ENCODE peak calls at places on chromosomes 2 and 18, in four cellular contexts. M is GM23248; K is caudate nucleus; O is CD4-positive, alpha-beta T cell. X is an unnamed sample.

GRCh38 chr2:152402780-152403388 is 67.9 kb downstream of the FMNL2 start:
- DNase-seq in M (no peak), K (no peak), O (no peak), X (no peak)

GRCh38 chr2:44802409-44803099 is 138.9 kb upstream of the SIX3 start:
- DNase-seq in M (no peak), K (no peak), O (no peak), X (no peak)

GRCh38 chr2:237574894-237575868 is 8.8 kb downstream of the PRLH start:
- DNase-seq in M (no peak), K (no peak), O (no peak), X (no peak)

GRCh38 chr2:25920326-25920725 is 42.0 kb upstream of the ASXL2 start:
- DNase-seq in M (peak), K (no peak), O (no peak), X (no peak)

GRCh38 chr2:198702796-198703195 is 754.9 kb downstream of the SATB2 start:
- DNase-seq in M (no peak), K (no peak), O (no peak), X (no peak)

GRCh38 chr18:23059541-23060465 is 75.5 kb upstream of the CABLES1 start:
- DNase-seq in M (peak), K (no peak), O (no peak), X (no peak)

GRCh38 chr2:157247068-157247407 is 10.5 kb upstream of the GALNT5 start:
- DNase-seq in M (no peak), K (no peak), O (no peak), X (no peak)

GRCh38 chr2:7111626-7112025 is 194.4 kb downstream of the RNF144A start:
- DNase-seq in M (peak), K (no peak), O (no peak), X (no peak)

GRCh38 chr2:45311559-45311958 is 299.5 kb downstream of the SRBD1 start:
- DNase-seq in M (no peak), K (no peak), O (no peak), X (no peak)

GRCh38 chr2:235143789-235144188 is 192.0 kb downstream of the SH3BP4 start:
- DNase-seq in M (no peak), K (no peak), O (no peak), X (no peak)

GRCh38 chr2:226796840-226797288 is 2.8 kb downstream of the IRS1 start:
- DNase-seq in M (peak), K (no peak), O (no peak), X (peak)

GRCh38 chr2:205633994-205634393 is 48.3 kb upstream of the NRP2 start:
- DNase-seq in M (peak), K (no peak), O (no peak), X (no peak)

GRCh38 chr2:95309599-95309998 is 12.5 kb downstream of the KCNIP3 start:
- DNase-seq in M (peak), K (no peak), O (no peak), X (no peak)

GRCh38 chr2:95308426-95308990 is 11.4 kb downstream of the KCNIP3 start:
- DNase-seq in M (no peak), K (no peak), O (no peak), X (no peak)

GRCh38 chr2:95310651-95311050 is 13.5 kb downstream of the KCNIP3 start:
- DNase-seq in M (peak), K (no peak), O (no peak), X (no peak)

GRCh38 chr2:95311821-95312542 is 14.8 kb downstream of the KCNIP3 start:
- DNase-seq in M (no peak), K (no peak), O (no peak), X (no peak)

GRCh38 chr2:95310211-95310610 is 13.1 kb downstream of the KCNIP3 start:
- DNase-seq in M (no peak), K (no peak), O (no peak), X (no peak)
- H3K27ac ChIP-seq in M (no peak), K (no peak), O (no peak), X (peak)

GRCh38 chr2:209688388-209688787 is 83.2 kb upstream of the UNC80 start:
- DNase-seq in M (peak), K (no peak), O (no peak), X (no peak)
- H3K27ac ChIP-seq in M (no peak), K (no peak), O (no peak), X (no peak)

DNA sequence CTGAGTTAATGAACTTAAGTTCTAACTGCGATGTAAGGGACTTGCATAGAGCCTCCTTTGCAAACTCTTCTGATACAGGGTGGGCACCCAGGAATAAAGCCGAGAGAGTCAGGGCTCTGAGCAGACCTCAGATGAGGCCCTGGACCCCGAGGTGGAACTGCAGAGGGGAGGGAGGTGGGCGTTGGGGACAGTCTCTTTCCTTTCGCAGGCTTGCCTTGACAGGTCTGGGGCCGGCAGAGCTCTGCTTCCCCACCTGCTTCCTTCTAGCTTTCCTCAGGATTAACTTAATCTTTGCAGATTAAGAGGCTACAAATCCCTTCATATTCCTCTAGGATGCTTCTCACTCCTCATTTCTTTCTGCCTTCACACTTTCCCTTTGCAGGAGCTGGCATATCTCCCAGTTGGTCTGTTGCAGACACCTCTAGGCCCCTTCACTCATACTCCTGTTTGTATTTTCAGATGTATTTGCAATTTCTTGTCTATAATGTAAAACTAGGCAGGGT is 70.7 kb downstream of the MTCL1 start:
- DNase-seq in M (no peak), K (no peak), O (no peak), X (no peak)
- H3K27ac ChIP-seq in M (no peak), K (no peak), O (no peak), X (no peak)

GRCh38 chr2:221524158-221524557 is 47.9 kb downstream of the EPHA4 start:
- DNase-seq in M (no peak), K (no peak), O (no peak), X (no peak)

GRCh38 chr2:221517362-221518121 is 54.6 kb downstream of the EPHA4 start:
- DNase-seq in M (peak), K (no peak), O (peak), X (no peak)

GRCh38 chr2:221518201-221518936 is 53.7 kb downstream of the EPHA4 start:
- DNase-seq in M (peak), K (no peak), O (peak), X (no peak)

GRCh38 chr2:221518937-221519635 is 53.0 kb downstream of the EPHA4 start:
- DNase-seq in M (peak), K (no peak), O (no peak), X (no peak)

DNA sequence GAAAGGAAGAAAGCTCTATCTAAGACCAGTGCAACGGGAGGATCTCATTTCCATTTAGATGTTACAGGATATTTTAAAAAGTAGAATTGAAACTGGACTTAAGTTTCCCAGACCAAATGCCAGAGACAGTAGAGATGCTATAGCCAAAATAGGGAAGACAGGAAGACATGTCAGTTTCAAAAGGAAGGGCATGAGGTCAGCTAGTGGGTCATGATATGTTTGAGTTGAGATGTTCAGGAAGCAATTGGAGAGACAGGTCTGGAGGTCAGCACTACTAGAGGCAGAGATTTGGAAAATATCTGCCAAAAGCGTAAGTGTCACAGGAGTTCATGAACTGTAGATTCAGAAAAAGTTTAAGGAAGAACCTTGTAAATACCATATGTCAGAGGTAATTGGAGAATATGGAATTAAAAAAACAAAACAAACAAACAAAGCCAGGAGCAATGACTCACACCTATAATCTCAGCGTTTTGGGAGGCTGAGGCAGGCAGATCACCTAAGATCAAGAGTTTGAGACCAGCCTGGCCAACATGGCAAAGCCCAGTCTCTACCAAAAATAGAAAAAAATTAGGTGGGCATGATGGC is 50.8 kb downstream of the EPHA4 start:
- DNase-seq in M (no peak), K (no peak), O (no peak), X (no peak)
- H3K27ac ChIP-seq in M (no peak), K (no peak), O (no peak), X (no peak)

GRCh38 chr2:240672701-240673190 is 9.9 kb downstream of the AQP12B start:
- DNase-seq in M (no peak), K (no peak), O (no peak), X (no peak)

GRCh38 chr2:240670950-240671349 is 11.7 kb downstream of the AQP12B start:
- DNase-seq in M (no peak), K (no peak), O (no peak), X (no peak)

GRCh38 chr2:240670402-240670801 is 12.3 kb downstream of the AQP12B start:
- DNase-seq in M (no peak), K (no peak), O (no peak), X (no peak)

DNA sequence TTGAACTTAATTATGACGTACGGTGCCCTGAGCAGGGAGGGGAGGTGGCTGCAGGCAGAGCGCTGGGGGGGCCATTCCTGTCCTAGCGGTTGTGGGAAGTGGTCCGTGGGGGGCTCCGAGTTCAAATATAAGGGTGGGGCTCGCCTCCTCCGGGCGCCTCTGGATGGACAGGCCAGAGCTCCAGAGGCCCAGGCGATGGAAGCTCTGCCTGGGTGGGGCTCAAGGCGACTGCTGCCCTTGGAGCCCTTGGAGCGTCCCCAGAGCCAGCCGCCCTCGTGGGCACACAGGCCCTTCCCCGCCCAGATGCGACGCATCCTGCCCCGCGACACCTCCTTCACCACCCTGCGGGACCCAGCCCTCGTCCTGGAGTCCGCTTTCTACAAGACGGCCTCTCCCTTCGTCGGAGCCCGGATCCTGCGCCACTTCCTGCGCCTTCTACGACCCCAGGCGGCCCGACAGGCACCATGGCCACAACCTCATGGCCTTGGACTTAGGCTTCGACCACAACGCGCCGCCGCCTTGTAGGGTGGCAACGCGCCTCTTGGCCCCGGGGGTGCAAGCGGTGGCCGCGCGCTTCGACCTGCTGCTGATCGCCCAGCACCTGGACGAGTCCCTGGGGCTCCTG is 10.5 kb downstream of the AQP12B start:
- DNase-seq in M (no peak), K (no peak), O (no peak), X (no peak)
- H3K27ac ChIP-seq in M (no peak), K (no peak), O (no peak), X (no peak)

GRCh38 chr18:57833441-57834101 is 30.5 kb upstream of the ATP8B1 start:
- DNase-seq in M (peak), K (no peak), O (no peak), X (no peak)
- H3K27ac ChIP-seq in M (no peak), K (no peak), O (no peak), X (no peak)

DNA sequence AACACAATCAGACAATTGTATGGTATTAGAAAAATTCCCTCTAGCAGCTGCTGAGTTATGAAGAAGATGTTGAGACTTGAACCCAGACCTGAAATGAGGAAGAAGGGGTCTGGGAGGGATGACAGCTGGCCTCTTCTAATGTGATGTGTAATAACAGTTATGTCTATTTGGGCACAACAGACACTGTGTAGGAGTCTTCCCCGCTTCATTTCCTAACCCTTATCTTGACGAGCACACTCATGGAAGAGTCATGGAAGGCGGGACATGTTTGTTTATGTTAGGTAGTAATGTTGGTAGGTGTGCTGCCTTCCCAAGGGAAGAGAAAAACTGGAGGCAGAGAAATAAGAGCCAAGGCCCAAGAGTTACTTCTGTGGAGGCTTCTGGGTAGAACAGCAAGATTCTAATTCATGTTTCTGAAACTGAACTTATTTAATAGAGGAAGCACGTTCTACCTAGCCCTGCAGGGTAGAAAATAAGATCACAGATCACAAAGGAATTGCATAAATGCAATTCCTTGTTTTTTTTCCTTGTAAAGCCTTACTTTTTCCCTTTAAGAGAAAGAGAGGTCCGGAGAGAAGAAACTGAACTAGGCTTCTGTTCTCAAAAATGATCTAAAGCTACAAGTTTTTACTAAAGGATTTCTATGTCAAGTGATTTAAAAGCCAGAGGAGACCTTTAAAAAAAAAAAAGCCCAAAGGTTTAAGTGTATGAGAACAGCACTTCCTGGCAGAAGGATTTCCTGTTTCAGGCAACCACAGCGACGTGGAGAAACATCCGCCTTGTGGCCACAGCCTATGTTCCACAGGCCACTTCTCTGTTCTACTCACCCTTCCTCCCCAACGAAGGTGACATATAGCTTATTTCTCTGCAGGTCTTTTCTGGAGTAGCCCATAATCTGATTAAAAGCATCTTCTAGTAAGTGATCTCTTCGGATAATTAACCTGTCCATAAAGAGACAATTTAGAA is 68.5 kb upstream of the STK17B start:
- DNase-seq in M (peak), K (no peak), O (peak), X (no peak)
- H3K27ac ChIP-seq in M (peak), K (no peak), O (peak), X (peak)

DNA sequence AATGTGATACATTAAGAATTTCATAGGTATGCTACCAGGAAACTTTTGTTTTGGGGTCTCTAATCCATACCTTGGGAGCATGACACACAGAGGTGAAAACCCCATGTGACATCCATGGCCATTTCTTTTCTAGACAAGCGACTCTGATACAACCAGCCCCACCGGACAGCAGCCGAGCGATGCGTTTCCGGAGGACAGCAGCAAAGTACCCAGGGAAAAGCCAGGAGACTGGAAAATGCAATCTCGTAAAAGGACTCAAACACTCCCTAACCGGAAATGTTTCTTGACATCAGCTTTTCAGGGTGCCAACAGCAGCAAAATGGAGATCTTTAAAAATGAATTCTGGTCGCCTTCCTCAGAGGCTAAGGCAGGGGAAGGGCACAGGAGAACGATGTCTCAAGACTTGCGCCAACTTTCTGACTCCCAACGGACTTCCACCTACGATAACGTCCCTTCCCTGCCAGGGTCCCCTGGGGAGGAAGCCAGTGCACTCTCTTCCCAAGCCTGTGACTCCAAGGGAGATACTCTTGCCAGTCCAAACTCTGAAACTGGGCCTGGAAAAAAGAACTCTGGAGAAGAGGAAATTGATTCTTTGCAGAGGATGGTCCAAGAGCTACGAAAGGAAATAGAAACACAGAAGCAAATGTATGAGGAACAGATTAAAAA is 48.9 kb downstream of the BMP10 start:
- DNase-seq in M (no peak), K (no peak), O (no peak), X (no peak)
- H3K27ac ChIP-seq in M (no peak), K (no peak), O (no peak), X (no peak)

GRCh38 chr2:232698552-232699091 is 1.5 kb downstream of the GIGYF2 start:
- DNase-seq in M (peak), K (no peak), O (no peak), X (no peak)

GRCh38 chr2:232699110-232699509 is 2.0 kb downstream of the GIGYF2 start:
- DNase-seq in M (peak), K (no peak), O (no peak), X (no peak)

GRCh38 chr2:232697059-232697806 is at the start of gene GIGYF2:
- DNase-seq in M (peak), K (peak), O (peak), X (peak)

GRCh38 chr2:232697807-232698110 is 628 bp downstream of the GIGYF2 start:
- DNase-seq in M (no peak), K (no peak), O (no peak), X (no peak)

GRCh38 chr2:232696609-232697058 is 497 bp upstream of the GIGYF2 start:
- DNase-seq in M (no peak), K (no peak), O (no peak), X (no peak)
- H3K27ac ChIP-seq in M (peak), K (peak), O (peak), X (peak)